ENCODE peak calls at places on chromosomes 2 and 18, in nine cellular contexts. Z is IMR-90, H is cardiac fibroblast, G is DND-41, A is neural progenitor cell, Y is SJSA1, F is prostate gland, P is heart left ventricle, L is epithelial cell of esophagus. V is an unnamed sample.

GRCh38 chr2:206558492-206558891 is 83.8 kb upstream of the FAM237A start:
- DNase-seq in H (no peak), Z (peak; percentile 20), Y (no peak), F (no peak), P (no peak), G (no peak), L (no peak), A (no peak), V (no peak)

GRCh38 chr2:235381261-235381912 is 112.5 kb upstream of the AGAP1 start:
- DNase-seq in H (no peak), G (no peak), Y (no peak), P (no peak), A (no peak), F (no peak), Z (peak; percentile 44), L (peak; percentile 13), V (no peak)

GRCh38 chr2:240626531-240627300 is 1.4 kb downstream of the GPR35 start:
- DNase-seq in A (no peak), H (peak; percentile 19), L (no peak), Y (no peak), Z (no peak), F (no peak), G (peak; percentile 18), P (no peak), V (no peak)

GRCh38 chr2:110116033-110116710 is 550 bp upstream of the MALL start:
- DNase-seq in H (peak; percentile 90), A (peak; percentile 53), P (peak; percentile 76), F (no peak), Y (no peak), Z (peak; percentile 54), G (no peak), L (no peak), V (no peak)

GRCh38 chr2:55268288-55268906 is 634 bp downstream of the MTIF2 start:
- DNase-seq in Z (no peak), F (no peak), H (no peak), G (no peak), A (peak; percentile 12), P (no peak), L (no peak), Y (no peak), V (no peak)

GRCh38 chr2:43399515-43400245 is 173.3 kb upstream of the ZFP36L2 start:
- DNase-seq in H (peak; percentile 90), Y (peak; percentile 52), Z (peak; percentile 87), L (no peak), P (no peak), G (no peak), F (no peak), A (no peak), V (no peak)

GRCh38 chr2:211306929-211307328 is 750.5 kb downstream of the CPS1 start:
- DNase-seq in Y (no peak), A (no peak), F (no peak), Z (no peak), G (no peak), L (peak; percentile 2), H (no peak), P (no peak), V (no peak)

GRCh38 chr2:8644605-8645175 is 37.2 kb upstream of the ID2 start:
- DNase-seq in A (no peak), G (peak; percentile 30), F (no peak), Z (no peak), Y (no peak), P (no peak), H (peak; percentile 46), L (no peak), V (peak; percentile 42)

GRCh38 chr2:6880200-6880733 is 2.7 kb downstream of the RSAD2 start:
- DNase-seq in F (no peak), Y (no peak), L (no peak), Z (no peak), A (no peak), H (no peak), P (no peak), G (peak; percentile 80), V (peak; percentile 95)
- H3K4me3 ChIP-seq in F (no peak overlapping the region), Y (no peak overlapping the region), L (no peak overlapping the region), Z (no peak overlapping the region), A (no peak overlapping the region), H (no peak overlapping the region), P (peak overlapping the region; percentile 69), G (no peak overlapping the region), V (peak overlapping the region; percentile 41)

GRCh38 chr2:44954306-44954901 is 12.9 kb downstream of the SIX3 start:
- DNase-seq in H (no peak), F (no peak), A (no peak), Y (no peak), L (no peak), P (no peak), Z (no peak), G (no peak), V (no peak)

GRCh38 chr2:44953686-44953976 is 12.1 kb downstream of the SIX3 start:
- DNase-seq in Z (no peak), Y (no peak), P (no peak), F (no peak), H (no peak), L (no peak), A (no peak), G (no peak), V (no peak)

GRCh38 chr2:44955593-44956449 is 14.3 kb downstream of the SIX3 start:
- DNase-seq in F (peak; percentile 49), A (peak; percentile 94), Y (peak; percentile 78), P (peak; percentile 63), L (peak; percentile 75), G (peak; percentile 83), Z (peak; percentile 56), H (peak; percentile 70), V (peak; percentile 28)

GRCh38 chr2:44956841-44957240 is 15.3 kb downstream of the SIX3 start:
- DNase-seq in L (no peak), Z (no peak), H (no peak), G (no peak), A (no peak), Y (no peak), P (no peak), F (no peak), V (no peak)

DNA sequence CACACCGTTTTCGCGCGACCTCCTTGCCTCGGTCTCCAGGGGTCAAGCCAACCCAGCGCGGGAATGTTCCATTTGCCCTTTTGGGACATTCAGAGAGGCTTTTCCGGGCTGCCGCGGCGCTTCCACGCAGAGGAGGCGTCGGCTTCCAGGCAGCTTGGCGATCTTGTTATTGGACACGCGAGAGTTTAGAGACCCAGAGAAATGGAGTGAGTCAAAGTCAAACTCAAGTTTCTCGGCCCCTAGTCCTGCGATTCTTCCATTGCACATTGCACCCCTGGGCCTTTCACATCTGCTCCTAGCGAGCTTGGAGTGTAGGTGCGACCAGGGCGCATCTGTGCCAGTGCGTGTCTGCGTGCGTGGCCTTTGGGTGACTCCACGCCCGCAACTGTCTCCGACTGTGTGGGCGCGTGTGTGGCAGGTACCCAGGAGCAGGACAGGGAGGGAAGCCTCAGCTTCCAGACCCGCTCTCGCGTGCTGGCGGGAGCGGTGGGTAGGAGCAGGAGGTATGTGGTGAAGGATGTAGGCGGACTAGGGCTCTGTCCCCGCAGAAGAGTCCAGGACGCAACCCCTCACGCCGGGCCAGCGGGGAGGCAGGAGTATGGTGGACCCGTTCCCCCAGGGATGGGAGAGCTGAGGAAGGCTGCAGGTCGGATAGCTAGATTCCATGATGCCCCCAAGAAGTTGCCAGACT is 13.5 kb downstream of the SIX3 start:
- DNase-seq in Z (no peak), L (no peak), P (no peak), G (no peak), A (peak; percentile 58), Y (no peak), H (no peak), F (no peak), V (no peak)
- H3K4me3 ChIP-seq in Z (no peak overlapping the region), L (peak overlapping the region; percentile 33), P (peak overlapping the region; percentile 46), G (no peak overlapping the region), A (peak overlapping the region; percentile 45), Y (no peak overlapping the region), H (peak overlapping the region; percentile 21), F (no peak overlapping the region), V (peak overlapping the region; percentile 43)

GRCh38 chr2:218995561-218995960 is 2.3 kb upstream of the CRYBA2 start:
- DNase-seq in F (no peak), P (no peak), Y (no peak), G (no peak), Z (no peak), A (no peak), L (no peak), H (no peak), V (no peak)

GRCh38 chr2:218991674-218992168 is 1.5 kb downstream of the CRYBA2 start:
- DNase-seq in A (peak; percentile 67), G (no peak), F (no peak), Z (peak; percentile 47), P (no peak), L (peak; percentile 56), H (peak; percentile 27), Y (no peak), V (no peak)

GRCh38 chr2:218992196-218992595 is 1.0 kb downstream of the CRYBA2 start:
- DNase-seq in H (no peak), Y (no peak), L (no peak), P (no peak), G (no peak), Z (no peak), F (no peak), A (no peak), V (no peak)

GRCh38 chr2:218992703-218993344 is 398 bp downstream of the CRYBA2 start:
- DNase-seq in F (no peak), Z (no peak), P (no peak), L (no peak), H (no peak), G (no peak), Y (no peak), A (peak; percentile 47), V (no peak)

DNA sequence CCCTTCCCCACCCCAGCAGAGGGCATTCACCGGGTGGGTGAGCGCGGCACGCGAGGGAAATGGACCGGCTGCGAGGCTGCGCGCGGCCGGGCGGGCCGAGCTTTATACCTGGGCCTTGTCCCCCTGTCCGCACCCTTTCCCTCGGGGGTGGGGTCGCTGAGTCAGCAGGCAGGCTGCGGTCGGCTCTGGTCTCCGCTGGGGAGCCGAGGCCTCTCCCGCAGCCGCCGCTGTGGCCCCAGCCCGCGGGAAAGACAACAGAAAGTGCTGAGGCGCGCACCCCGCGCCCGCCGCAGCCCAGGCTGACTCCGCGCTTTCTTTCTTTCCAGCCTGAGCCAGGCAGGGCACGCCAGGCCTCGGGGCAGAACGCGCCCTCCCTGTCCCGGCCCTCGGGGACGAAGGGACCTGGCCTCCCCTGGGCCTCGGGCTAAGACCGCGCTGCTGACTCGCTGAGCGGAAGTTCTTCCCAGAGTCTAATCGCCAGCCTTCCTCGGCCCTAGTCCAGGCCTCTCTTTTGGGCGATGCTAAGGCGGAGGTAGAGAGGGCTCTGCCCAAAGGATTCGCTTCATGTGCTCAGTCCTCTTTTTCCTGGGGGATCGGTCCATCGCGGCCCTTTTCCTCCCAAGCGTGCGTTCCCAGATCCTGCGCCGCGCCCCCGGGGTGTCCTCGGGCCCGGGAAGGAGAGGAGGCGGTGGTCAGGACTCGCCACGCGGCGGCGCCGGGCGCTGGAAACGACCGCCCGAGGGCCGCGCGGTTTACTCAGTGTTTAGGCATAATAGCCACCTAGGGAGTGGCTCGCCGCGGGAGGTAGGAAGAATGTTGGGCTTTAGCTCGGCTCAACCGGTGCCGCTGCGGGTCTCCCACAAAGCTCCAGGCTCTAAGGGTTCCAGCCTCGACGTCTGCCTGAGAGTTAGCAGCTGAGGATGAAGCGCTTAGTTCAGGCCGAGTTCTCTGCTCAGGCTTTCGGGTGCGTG is at the start of gene CRYBA2:
- DNase-seq in P (no peak), F (no peak), G (no peak), L (peak; percentile 44), Z (no peak), H (no peak), A (peak; percentile 78), Y (no peak), V (no peak)
- H3K4me3 ChIP-seq in P (peak within 1 kb of the TSS; percentile 49), F (peak within 1 kb of the TSS; percentile 17), G (no peak within 1 kb of the TSS), L (peak within 1 kb of the TSS; percentile 23), Z (peak within 1 kb of the TSS; percentile 17), H (peak within 1 kb of the TSS; percentile 36), A (peak within 1 kb of the TSS; percentile 35), Y (peak within 1 kb of the TSS; percentile 9), V (no peak within 1 kb of the TSS)

GRCh38 chr18:32095156-32095555 is 3.5 kb downstream of the RNF138 start:
- DNase-seq in A (no peak), G (no peak), L (no peak), Y (no peak), P (no peak), H (no peak), F (no peak), Z (no peak), V (no peak)

GRCh38 chr18:32092422-32093105 is 890 bp downstream of the RNF138 start:
- DNase-seq in H (peak; percentile 99), P (peak; percentile 100), Z (peak; percentile 94), A (peak; percentile 98), G (peak; percentile 99), F (peak; percentile 99), Y (peak; percentile 99), L (peak; percentile 98), V (peak; percentile 93)

GRCh38 chr18:32091724-32092421 is at the start of gene RNF138:
- DNase-seq in H (peak; percentile 86), Z (peak; percentile 76), Y (peak; percentile 83), G (peak; percentile 89), P (peak; percentile 86), A (peak; percentile 94), F (peak; percentile 84), L (peak; percentile 88), V (peak; percentile 88)

GRCh38 chr18:32093106-32093511 is 1.4 kb downstream of the RNF138 start:
- DNase-seq in F (peak; percentile 41), Z (peak; percentile 58), L (peak; percentile 56), P (peak; percentile 36), H (peak; percentile 67), G (peak; percentile 43), A (peak; percentile 86), Y (peak; percentile 52), V (no peak)

GRCh38 chr18:32093523-32093922 is 1.8 kb downstream of the RNF138 start:
- DNase-seq in H (peak; percentile 2), Z (peak; percentile 4), P (no peak), G (no peak), A (no peak), F (peak; percentile 18), Y (no peak), L (peak; percentile 21), V (no peak)
- H3K4me3 ChIP-seq in H (peak overlapping the region; percentile 95), Z (peak overlapping the region; percentile 100), P (peak overlapping the region; percentile 79), G (peak overlapping the region; percentile 95), A (peak overlapping the region; percentile 61), F (peak overlapping the region; percentile 87), Y (peak overlapping the region; percentile 89), L (peak overlapping the region; percentile 82), V (peak overlapping the region; percentile 81)